ENCODE peak calls at places on chromosomes 11 and 22, in six cellular contexts. M is sigmoid colon, J is HAP-1, S is HEK293T, U is LoVo, D is GDM1. W is an unnamed sample.

GRCh38 chr22:27820896-27821866 is 19.6 kb upstream of the MN1 start:
- DNase-seq in D (no peak), U (no peak), S (no peak), M (no peak), J (peak), W (no peak)

GRCh38 chr11:57313788-57314135 is 11.0 kb downstream of the TNKS1BP1 start:
- DNase-seq in U (no peak), D (no peak), M (no peak), J (no peak), S (no peak), W (no peak)

GRCh38 chr11:134464981-134465730 is 53.1 kb upstream of the B3GAT1 start:
- DNase-seq in S (no peak), J (no peak), M (peak), U (no peak), D (no peak), W (no peak)

GRCh38 chr11:125517116-125517804 is 21.2 kb upstream of the FEZ1 start:
- DNase-seq in J (peak), D (no peak), S (peak), U (no peak), M (no peak), W (no peak)

GRCh38 chr11:47991266-47991830 is 11.0 kb downstream of the PTPRJ start:
- DNase-seq in M (no peak), S (no peak), D (no peak), U (peak), J (peak), W (no peak)

GRCh38 chr11:77602385-77603105 is 12.8 kb downstream of the AQP11 start:
- DNase-seq in S (no peak), U (peak), J (peak), M (no peak), D (no peak), W (no peak)

GRCh38 chr11:62705401-62705800 is 1.8 kb downstream of the BSCL2 start:
- DNase-seq in S (no peak), U (no peak), M (no peak), J (no peak), D (no peak), W (no peak)

GRCh38 chr22:38570841-38571364 is 920 bp upstream of the DMC1 start:
- DNase-seq in S (peak), J (peak), U (peak), D (no peak), M (peak), W (peak)

GRCh38 chr11:65013130-65013691 is 749 bp upstream of the ARL2 start:
- DNase-seq in J (peak), D (peak), M (peak), S (peak), U (peak), W (peak)

GRCh38 chr11:88292156-88292844 is 45.2 kb downstream of the CTSC start:
- DNase-seq in S (no peak), U (peak), M (no peak), D (no peak), J (no peak), W (no peak)

GRCh38 chr11:65419773-65420481 is 2.7 kb upstream of the NEAT1 start:
- DNase-seq in M (peak), D (peak), S (no peak), J (peak), U (peak), W (peak)

GRCh38 chr11:2791521-2792375 is 92.0 kb upstream of the KCNQ1OT1 start:
- DNase-seq in U (no peak), D (no peak), M (peak), J (no peak), S (no peak), W (no peak)

GRCh38 chr22:33300165-33300564 is 242.0 kb upstream of the SYN3 start:
- DNase-seq in D (no peak), U (no peak), S (no peak), M (no peak), J (no peak), W (no peak)

GRCh38 chr22:50141891-50142363 is 28.6 kb upstream of the PANX2 start:
- DNase-seq in D (no peak), M (peak), J (peak), S (no peak), U (no peak), W (no peak)

GRCh38 chr11:66543263-66544107 is 2.4 kb downstream of the ZDHHC24 start:
- DNase-seq in S (no peak), U (no peak), D (peak), J (peak), M (no peak), W (peak)

GRCh38 chr11:63791495-63792167 is 21.6 kb upstream of the SPINDOC start:
- DNase-seq in J (no peak), U (peak), D (no peak), M (no peak), S (no peak), W (no peak)

GRCh38 chr11:67697846-67698245 is 23.4 kb upstream of the ALDH3B2 start:
- DNase-seq in M (no peak), S (no peak), J (no peak), U (no peak), D (no peak), W (no peak)

GRCh38 chr11:113006916-113007445 is 45.8 kb downstream of the NCAM1 start:
- DNase-seq in M (no peak), J (no peak), U (no peak), S (no peak), D (no peak), W (no peak)

GRCh38 chr22:37370306-37370979 is 56.8 kb downstream of the ELFN2 start:
- DNase-seq in D (peak), M (peak), J (no peak), S (no peak), U (no peak), W (no peak)

GRCh38 chr11:19453893-19454292 is 213.1 kb upstream of the E2F8 start:
- DNase-seq in M (no peak), D (no peak), S (no peak), J (peak), U (no peak), W (no peak)

GRCh38 chr11:35723493-35724284 is 61.1 kb downstream of the TRIM44 start:
- DNase-seq in D (no peak), S (no peak), J (no peak), M (no peak), U (peak), W (no peak)

GRCh38 chr11:46639197-46639839 is 22.0 kb downstream of the ATG13 start:
- DNase-seq in J (no peak), U (no peak), D (no peak), S (no peak), M (no peak), W (no peak)

GRCh38 chr11:76863196-76863777 is 2.6 kb downstream of the ACER3 start:
- DNase-seq in M (no peak), D (peak), S (no peak), J (no peak), U (no peak), W (no peak)

GRCh38 chr11:2122222-2122906 is 16.8 kb downstream of the IGF2 start:
- DNase-seq in D (no peak), U (no peak), J (peak), S (no peak), M (no peak), W (no peak)

GRCh38 chr11:63813035-63813562 is at the start of gene SPINDOC:
- DNase-seq in U (peak), M (peak), J (peak), D (peak), S (peak), W (peak)

GRCh38 chr22:37209140-37209845 is 3.0 kb downstream of the SSTR3 start:
- DNase-seq in M (peak), U (no peak), S (no peak), J (no peak), D (no peak), W (no peak)

GRCh38 chr11:37532271-37532670 is 934.2 kb upstream of the RAG2 start:
- DNase-seq in M (no peak), U (no peak), D (no peak), S (no peak), J (no peak), W (no peak)

GRCh38 chr11:76410771-76411423 is 29.8 kb downstream of the GVQW3 start:
- DNase-seq in U (no peak), M (no peak), D (no peak), S (no peak), J (no peak), W (no peak)

GRCh38 chr22:45969414-45969799 is 7.6 kb downstream of the WNT7B start:
- DNase-seq in U (no peak), J (no peak), D (no peak), M (no peak), S (no peak), W (no peak)

GRCh38 chr11:58938398-58938797 is 890 bp upstream of the GLYATL1 start:
- DNase-seq in U (no peak), D (no peak), M (no peak), S (no peak), J (no peak), W (no peak)

GRCh38 chr11:125433454-125434121 is 62.5 kb downstream of the FEZ1 start:
- DNase-seq in D (no peak), S (peak), J (peak), U (peak), M (no peak), W (no peak)